ENCODE peak calls at places on chromosomes 7 and 10, in five cellular contexts. One of them, this sample, is unnamed.

GRCh38 chr7:118511146-118511545 is 286.6 kb downstream of the ANKRD7 start:
- DNase-seq in cardiac muscle cell: no peak
- DNase-seq in psoas muscle: no peak
- DNase-seq in brain microvascular endothelial cell: no peak
- DNase-seq in fibroblast of villous mesenchyme: no peak
- DNase-seq in this sample: no peak

GRCh38 chr10:3780766-3781457 is 4.1 kb downstream of the KLF6 start:
- DNase-seq in cardiac muscle cell: no peak
- DNase-seq in psoas muscle: no peak
- DNase-seq in brain microvascular endothelial cell: no peak
- DNase-seq in fibroblast of villous mesenchyme: no peak
- DNase-seq in this sample: peak; percentile 40

GRCh38 chr10:46520381-46520780 is 36.1 kb downstream of the GPRIN2 start:
- DNase-seq in cardiac muscle cell: no peak
- DNase-seq in psoas muscle: no peak
- DNase-seq in brain microvascular endothelial cell: no peak
- DNase-seq in fibroblast of villous mesenchyme: no peak
- DNase-seq in this sample: no peak

GRCh38 chr10:118459642-118460193 is 117.6 kb upstream of the FAM204A start:
- DNase-seq in cardiac muscle cell: peak; percentile 78
- DNase-seq in psoas muscle: peak; percentile 27
- DNase-seq in brain microvascular endothelial cell: peak; percentile 67
- DNase-seq in fibroblast of villous mesenchyme: peak; percentile 59
- DNase-seq in this sample: peak; percentile 62

GRCh38 chr10:110498982-110499795 is 1.5 kb downstream of the DUSP5 start:
- DNase-seq in cardiac muscle cell: peak; percentile 70
- DNase-seq in psoas muscle: no peak
- DNase-seq in brain microvascular endothelial cell: no peak
- DNase-seq in fibroblast of villous mesenchyme: peak; percentile 65
- DNase-seq in this sample: peak; percentile 72

GRCh38 chr7:151992375-151992774 is 33.1 kb upstream of the GALNT11 start:
- DNase-seq in cardiac muscle cell: peak; percentile 49
- DNase-seq in psoas muscle: peak; percentile 48
- DNase-seq in brain microvascular endothelial cell: peak; percentile 15
- DNase-seq in fibroblast of villous mesenchyme: peak; percentile 29
- DNase-seq in this sample: no peak

GRCh38 chr10:34102237-34102673 is 712.8 kb downstream of the PARD3 start:
- DNase-seq in cardiac muscle cell: no peak
- DNase-seq in psoas muscle: peak; percentile 74
- DNase-seq in brain microvascular endothelial cell: peak; percentile 43
- DNase-seq in fibroblast of villous mesenchyme: peak; percentile 83
- DNase-seq in this sample: peak; percentile 78

GRCh38 chr7:80942261-80943041 is 23.6 kb upstream of the SEMA3C start:
- DNase-seq in cardiac muscle cell: peak; percentile 53
- DNase-seq in psoas muscle: peak; percentile 54
- DNase-seq in brain microvascular endothelial cell: peak; percentile 97
- DNase-seq in fibroblast of villous mesenchyme: peak; percentile 92
- DNase-seq in this sample: peak; percentile 99

GRCh38 chr7:75642810-75643486 is 95.8 kb downstream of the HIP1 start:
- DNase-seq in cardiac muscle cell: peak; percentile 29
- DNase-seq in psoas muscle: peak; percentile 28
- DNase-seq in brain microvascular endothelial cell: peak; percentile 61
- DNase-seq in fibroblast of villous mesenchyme: peak; percentile 62
- DNase-seq in this sample: peak; percentile 46

GRCh38 chr7:31864646-31865045 is 177.6 kb downstream of the PPP1R17 start:
- DNase-seq in cardiac muscle cell: no peak
- DNase-seq in psoas muscle: no peak
- DNase-seq in brain microvascular endothelial cell: no peak
- DNase-seq in fibroblast of villous mesenchyme: no peak
- DNase-seq in this sample: no peak

DNA sequence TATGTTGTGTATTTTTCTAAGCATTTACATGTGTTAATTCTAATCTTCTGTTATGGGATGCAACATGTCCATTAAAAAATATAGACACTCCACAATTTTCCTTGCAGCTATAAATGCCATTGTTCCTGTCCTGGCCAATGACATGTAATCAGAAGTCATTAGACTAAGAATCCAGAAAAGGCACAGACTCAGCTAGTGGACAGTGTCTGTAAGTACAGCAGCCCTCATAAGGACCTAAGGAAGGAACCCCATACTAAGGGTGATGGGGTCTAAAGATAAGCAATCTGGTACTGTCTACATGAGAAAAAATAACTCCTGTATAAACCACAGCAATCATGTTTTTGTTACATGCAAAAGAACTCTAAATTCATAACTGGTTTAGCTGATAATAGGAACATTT is 115.9 kb downstream of the GPR85 start:
- DNase-seq in cardiac muscle cell: no peak
- DNase-seq in psoas muscle: no peak
- DNase-seq in brain microvascular endothelial cell: no peak
- DNase-seq in fibroblast of villous mesenchyme: no peak
- DNase-seq in this sample: no peak
- TF ChIP-seq CTCF in cardiac muscle cell: no peak
- TF ChIP-seq CTCF in psoas muscle: no peak
- TF ChIP-seq CTCF in brain microvascular endothelial cell: peak; percentile 36
- TF ChIP-seq CTCF in fibroblast of villous mesenchyme: no peak
- TF ChIP-seq CTCF in this sample: no peak

GRCh38 chr7:42932861-42933591 is 850 bp downstream of the MRPL32 start:
- DNase-seq in cardiac muscle cell: peak; percentile 39
- DNase-seq in psoas muscle: no peak
- DNase-seq in brain microvascular endothelial cell: no peak
- DNase-seq in fibroblast of villous mesenchyme: peak; percentile 37
- DNase-seq in this sample: no peak
- H3K4me3 ChIP-seq in cardiac muscle cell: peak overlapping the region; percentile 70
- H3K4me3 ChIP-seq in psoas muscle: peak overlapping the region; percentile 93
- H3K4me3 ChIP-seq in brain microvascular endothelial cell: peak overlapping the region; percentile 92
- H3K4me3 ChIP-seq in fibroblast of villous mesenchyme: peak overlapping the region; percentile 91
- H3K4me3 ChIP-seq in this sample: peak overlapping the region; percentile 86

DNA sequence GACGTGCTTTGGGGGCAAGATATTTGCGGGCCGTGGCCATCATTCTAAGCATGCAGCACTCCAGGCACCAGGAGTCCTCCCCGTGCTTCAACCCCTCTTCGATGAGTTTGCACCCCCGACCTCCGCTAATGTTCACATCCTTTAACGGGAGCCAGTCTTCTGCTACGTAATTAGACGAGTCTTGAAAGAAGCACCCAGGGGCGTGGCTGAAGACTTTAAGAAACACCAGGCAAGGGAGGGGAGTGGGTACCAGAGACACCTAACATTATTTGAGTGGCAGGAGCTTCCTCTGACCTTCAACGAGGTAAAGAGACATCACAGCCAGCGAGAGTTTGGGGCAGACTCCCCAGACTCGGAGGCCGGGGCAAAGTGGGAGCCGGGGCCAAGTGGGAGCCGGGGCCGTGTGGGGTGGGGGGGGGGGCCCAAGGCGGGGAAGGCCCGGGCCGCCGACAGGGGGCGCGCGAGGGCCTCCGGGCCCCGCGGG is 31.1 kb upstream of the TOMM7 start:
- DNase-seq in cardiac muscle cell: peak; percentile 25
- DNase-seq in psoas muscle: no peak
- DNase-seq in brain microvascular endothelial cell: no peak
- DNase-seq in fibroblast of villous mesenchyme: peak; percentile 38
- DNase-seq in this sample: peak; percentile 40
- TF ChIP-seq CTCF in cardiac muscle cell: no peak
- TF ChIP-seq CTCF in psoas muscle: no peak
- TF ChIP-seq CTCF in brain microvascular endothelial cell: peak; percentile 33
- TF ChIP-seq CTCF in fibroblast of villous mesenchyme: no peak
- TF ChIP-seq CTCF in this sample: no peak

GRCh38 chr7:121137580-121137979 is 149.1 kb downstream of the CPED1 start:
- DNase-seq in cardiac muscle cell: no peak
- DNase-seq in psoas muscle: no peak
- DNase-seq in brain microvascular endothelial cell: no peak
- DNase-seq in fibroblast of villous mesenchyme: no peak
- DNase-seq in this sample: no peak

GRCh38 chr7:121132940-121133339 is 144.4 kb downstream of the CPED1 start:
- DNase-seq in cardiac muscle cell: no peak
- DNase-seq in psoas muscle: no peak
- DNase-seq in brain microvascular endothelial cell: no peak
- DNase-seq in fibroblast of villous mesenchyme: no peak
- DNase-seq in this sample: no peak

GRCh38 chr7:121138262-121138933 is 149.9 kb downstream of the CPED1 start:
- DNase-seq in cardiac muscle cell: no peak
- DNase-seq in psoas muscle: no peak
- DNase-seq in brain microvascular endothelial cell: no peak
- DNase-seq in fibroblast of villous mesenchyme: peak; percentile 54
- DNase-seq in this sample: peak; percentile 51

GRCh38 chr7:121139427-121139826 is 150.9 kb downstream of the CPED1 start:
- DNase-seq in cardiac muscle cell: no peak
- DNase-seq in psoas muscle: no peak
- DNase-seq in brain microvascular endothelial cell: no peak
- DNase-seq in fibroblast of villous mesenchyme: peak; percentile 29
- DNase-seq in this sample: peak; percentile 57

DNA sequence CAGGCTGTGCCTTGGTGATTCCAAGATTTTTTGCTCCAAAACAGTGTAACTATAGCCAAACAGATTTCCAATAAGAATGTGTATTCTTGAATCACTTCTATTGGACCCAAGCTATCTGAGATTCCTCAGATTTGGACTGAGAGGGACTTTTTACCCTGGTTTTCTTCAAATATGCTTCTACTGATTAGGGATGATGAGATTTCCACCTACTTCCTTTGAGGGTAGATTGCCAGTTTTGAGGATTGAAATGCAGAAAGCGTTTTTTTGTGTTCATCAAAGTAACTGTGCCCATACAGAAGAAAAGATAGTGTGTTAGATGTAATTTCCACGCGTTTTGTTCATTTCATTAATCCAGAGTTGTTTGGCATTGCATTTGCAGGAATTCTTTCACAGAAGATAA is 144.9 kb downstream of the CPED1 start:
- DNase-seq in cardiac muscle cell: no peak
- DNase-seq in psoas muscle: no peak
- DNase-seq in brain microvascular endothelial cell: no peak
- DNase-seq in fibroblast of villous mesenchyme: no peak
- DNase-seq in this sample: no peak
- H3K4me3 ChIP-seq in cardiac muscle cell: no peak overlapping the region
- H3K4me3 ChIP-seq in psoas muscle: no peak overlapping the region
- H3K4me3 ChIP-seq in brain microvascular endothelial cell: no peak overlapping the region
- H3K4me3 ChIP-seq in fibroblast of villous mesenchyme: no peak overlapping the region
- H3K4me3 ChIP-seq in this sample: no peak overlapping the region

GRCh38 chr10:21721000-21721670 is 187.1 kb downstream of the MLLT10 start:
- DNase-seq in cardiac muscle cell: no peak
- DNase-seq in psoas muscle: no peak
- DNase-seq in brain microvascular endothelial cell: no peak
- DNase-seq in fibroblast of villous mesenchyme: peak; percentile 57
- DNase-seq in this sample: peak; percentile 21

GRCh38 chr10:21724020-21724589 is 190.1 kb downstream of the MLLT10 start:
- DNase-seq in cardiac muscle cell: no peak
- DNase-seq in psoas muscle: no peak
- DNase-seq in brain microvascular endothelial cell: no peak
- DNase-seq in fibroblast of villous mesenchyme: peak; percentile 56
- DNase-seq in this sample: no peak

GRCh38 chr10:21720090-21720489 is 186.1 kb downstream of the MLLT10 start:
- DNase-seq in cardiac muscle cell: peak; percentile 62
- DNase-seq in psoas muscle: no peak
- DNase-seq in brain microvascular endothelial cell: no peak
- DNase-seq in fibroblast of villous mesenchyme: no peak
- DNase-seq in this sample: no peak

GRCh38 chr10:21724695-21725371 is 190.8 kb downstream of the MLLT10 start:
- DNase-seq in cardiac muscle cell: peak; percentile 97
- DNase-seq in psoas muscle: peak; percentile 80
- DNase-seq in brain microvascular endothelial cell: peak; percentile 100
- DNase-seq in fibroblast of villous mesenchyme: peak; percentile 100
- DNase-seq in this sample: peak; percentile 99

DNA sequence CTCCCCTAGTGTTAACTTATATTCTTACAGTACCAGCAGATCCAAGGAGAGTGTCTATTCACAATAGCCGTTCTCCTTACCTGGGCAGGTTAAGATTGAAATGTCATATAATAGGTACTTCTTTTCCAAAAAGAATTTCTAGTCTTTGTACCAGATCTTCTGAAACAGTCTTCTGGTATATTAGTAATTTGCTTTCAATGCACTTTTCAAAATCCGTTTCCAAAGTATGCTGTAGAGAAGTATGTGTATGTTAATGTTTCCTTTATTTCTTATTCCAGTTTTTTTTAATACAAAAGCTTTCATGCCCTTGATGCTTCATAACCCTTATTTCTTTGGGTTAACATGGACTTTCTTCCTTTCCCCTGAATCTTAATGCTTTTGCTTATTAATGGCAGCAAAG is 188.2 kb downstream of the MLLT10 start:
- DNase-seq in cardiac muscle cell: no peak
- DNase-seq in psoas muscle: no peak
- DNase-seq in brain microvascular endothelial cell: no peak
- DNase-seq in fibroblast of villous mesenchyme: no peak
- DNase-seq in this sample: no peak
- TF ChIP-seq CTCF in cardiac muscle cell: no peak
- TF ChIP-seq CTCF in psoas muscle: no peak
- TF ChIP-seq CTCF in brain microvascular endothelial cell: no peak
- TF ChIP-seq CTCF in fibroblast of villous mesenchyme: no peak
- TF ChIP-seq CTCF in this sample: no peak

GRCh38 chr10:51113007-51113406 is 38.7 kb downstream of the PRKG1 start:
- DNase-seq in cardiac muscle cell: no peak
- DNase-seq in psoas muscle: no peak
- DNase-seq in brain microvascular endothelial cell: no peak
- DNase-seq in fibroblast of villous mesenchyme: no peak
- DNase-seq in this sample: no peak
- H3K4me3 ChIP-seq in cardiac muscle cell: no peak overlapping the region
- H3K4me3 ChIP-seq in psoas muscle: no peak overlapping the region
- H3K4me3 ChIP-seq in brain microvascular endothelial cell: no peak overlapping the region
- H3K4me3 ChIP-seq in fibroblast of villous mesenchyme: no peak overlapping the region
- H3K4me3 ChIP-seq in this sample: no peak overlapping the region

DNA sequence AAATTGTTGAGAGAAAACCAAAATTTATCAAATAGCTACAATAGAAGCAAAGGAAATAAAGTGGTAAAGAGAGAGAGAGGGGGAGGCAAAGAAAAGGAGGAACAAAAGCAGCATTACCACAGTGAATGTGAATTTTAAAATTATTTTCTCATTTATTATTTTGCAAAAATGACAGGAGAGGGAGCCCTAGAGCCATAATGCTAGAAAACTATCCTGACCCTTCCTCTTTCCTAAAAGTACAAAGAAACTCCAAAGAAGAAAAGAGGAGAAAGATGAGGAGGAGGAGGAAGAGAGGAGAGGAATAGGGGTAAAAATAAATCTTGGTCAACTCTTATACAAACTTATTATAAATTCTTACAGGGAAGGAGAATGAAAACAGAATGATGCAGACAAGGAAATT is 921.5 kb downstream of the NRG3 start:
- DNase-seq in cardiac muscle cell: peak; percentile 36
- DNase-seq in psoas muscle: no peak
- DNase-seq in brain microvascular endothelial cell: no peak
- DNase-seq in fibroblast of villous mesenchyme: no peak
- DNase-seq in this sample: peak; percentile 11
- TF ChIP-seq CTCF in cardiac muscle cell: peak; percentile 43
- TF ChIP-seq CTCF in psoas muscle: no peak
- TF ChIP-seq CTCF in brain microvascular endothelial cell: peak; percentile 23
- TF ChIP-seq CTCF in fibroblast of villous mesenchyme: no peak
- TF ChIP-seq CTCF in this sample: peak; percentile 52

This sample was measured in AG10803.